ENCODE peak calls at places on chromosomes 13 and 19, in four cellular contexts. One of them, this sample, is unnamed.

GRCh38 chr13:21058361-21058760 is 3.0 kb downstream of the LATS2 start:
- DNase-seq in WTC11: no peak
- DNase-seq in K562: no peak
- DNase-seq in HepG2: no peak
- DNase-seq in this sample: no peak

GRCh38 chr13:97142452-97142851 is 79.7 kb upstream of the MBNL2 start:
- DNase-seq in HepG2: peak; percentile 30
- DNase-seq in WTC11: peak; percentile 30
- DNase-seq in K562: peak; percentile 12
- DNase-seq in this sample: no peak

GRCh38 chr13:53110614-53111013 is 82.0 kb downstream of the OLFM4 start:
- DNase-seq in WTC11: no peak
- DNase-seq in HepG2: no peak
- DNase-seq in K562: no peak
- DNase-seq in this sample: no peak

GRCh38 chr19:56866563-56866962 is 26.0 kb upstream of the PEG3 start:
- DNase-seq in HepG2: no peak
- DNase-seq in K562: no peak
- DNase-seq in WTC11: no peak
- DNase-seq in this sample: no peak

GRCh38 chr13:31543190-31543589 is 196.1 kb upstream of the RXFP2 start:
- DNase-seq in K562: no peak
- DNase-seq in HepG2: no peak
- DNase-seq in WTC11: no peak
- DNase-seq in this sample: no peak

GRCh38 chr13:28035146-28035782 is 46.8 kb upstream of the URAD start:
- DNase-seq in HepG2: no peak
- DNase-seq in WTC11: no peak
- DNase-seq in K562: no peak
- DNase-seq in this sample: no peak

GRCh38 chr13:114002009-114002544 is 28.2 kb upstream of the C13orf46 start:
- DNase-seq in HepG2: no peak
- DNase-seq in WTC11: no peak
- DNase-seq in K562: no peak
- DNase-seq in this sample: no peak

GRCh38 chr19:51372649-51373504 is at the start of gene NKG7:
- DNase-seq in HepG2: no peak
- DNase-seq in WTC11: no peak
- DNase-seq in K562: peak; percentile 31
- DNase-seq in this sample: no peak

GRCh38 chr19:9878511-9879196 is 43.5 kb downstream of the PIN1 start:
- DNase-seq in K562: no peak
- DNase-seq in HepG2: no peak
- DNase-seq in WTC11: no peak
- DNase-seq in this sample: no peak

GRCh38 chr19:32041681-32042292 is 303.6 kb upstream of the ZNF507 start:
- DNase-seq in WTC11: peak; percentile 55
- DNase-seq in K562: peak; percentile 47
- DNase-seq in HepG2: peak; percentile 16
- DNase-seq in this sample: peak; percentile 64

GRCh38 chr13:33259296-33259695 is 26.3 kb downstream of the STARD13 start:
- DNase-seq in K562: no peak
- DNase-seq in WTC11: no peak
- DNase-seq in HepG2: peak; percentile 20
- DNase-seq in this sample: no peak

DNA sequence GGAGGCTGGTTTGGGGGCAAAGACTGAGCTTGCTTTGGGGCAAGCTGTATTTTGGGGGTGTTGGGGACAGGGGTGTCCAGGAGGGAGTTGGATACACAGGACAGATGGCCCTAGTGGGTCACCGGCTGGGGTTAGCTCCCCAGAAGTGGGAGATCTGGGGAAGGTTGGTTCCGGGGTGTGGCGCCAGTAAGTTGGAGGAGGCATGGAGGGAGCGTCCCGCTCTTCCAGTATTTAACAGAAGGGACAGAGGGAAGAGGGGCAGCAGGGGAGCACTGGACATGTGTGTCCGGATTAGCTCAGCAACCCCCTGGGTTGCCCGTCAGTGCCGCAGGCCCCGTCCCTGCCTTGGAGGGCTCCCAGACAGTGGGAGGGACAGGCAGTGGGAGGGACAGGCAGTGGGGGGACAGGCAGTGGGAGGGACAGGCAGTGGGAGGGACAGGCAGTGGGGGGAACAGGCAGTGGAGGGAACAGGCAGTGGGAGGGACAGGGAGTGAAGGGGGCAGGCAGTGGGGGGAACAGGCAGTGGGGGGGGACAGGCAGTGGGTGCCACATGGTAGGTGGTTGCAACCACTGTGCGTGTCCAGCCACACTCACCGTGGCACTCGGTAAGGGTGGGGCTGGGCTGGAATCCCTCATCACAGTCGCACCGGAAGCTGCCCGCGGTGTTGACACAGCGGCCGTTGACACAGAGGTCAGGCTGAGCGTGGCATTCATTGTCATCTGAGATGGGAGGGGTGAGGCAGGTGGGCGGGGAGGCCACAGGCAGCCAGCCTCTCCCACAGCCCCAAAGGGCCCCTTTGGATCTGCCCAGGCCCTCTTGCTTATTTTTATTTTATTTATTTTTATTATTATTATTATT is 33.3 kb downstream of the CCL25 start:
- DNase-seq in K562: peak; percentile 92
- DNase-seq in HepG2: peak; percentile 84
- DNase-seq in WTC11: no peak
- DNase-seq in this sample: no peak
- TF ChIP-seq ELF4 in K562: no peak
- TF ChIP-seq ELF4 in HepG2: no peak
- TF ChIP-seq ELF4 in WTC11: no peak
- TF ChIP-seq ELF4 in this sample: no peak

DNA sequence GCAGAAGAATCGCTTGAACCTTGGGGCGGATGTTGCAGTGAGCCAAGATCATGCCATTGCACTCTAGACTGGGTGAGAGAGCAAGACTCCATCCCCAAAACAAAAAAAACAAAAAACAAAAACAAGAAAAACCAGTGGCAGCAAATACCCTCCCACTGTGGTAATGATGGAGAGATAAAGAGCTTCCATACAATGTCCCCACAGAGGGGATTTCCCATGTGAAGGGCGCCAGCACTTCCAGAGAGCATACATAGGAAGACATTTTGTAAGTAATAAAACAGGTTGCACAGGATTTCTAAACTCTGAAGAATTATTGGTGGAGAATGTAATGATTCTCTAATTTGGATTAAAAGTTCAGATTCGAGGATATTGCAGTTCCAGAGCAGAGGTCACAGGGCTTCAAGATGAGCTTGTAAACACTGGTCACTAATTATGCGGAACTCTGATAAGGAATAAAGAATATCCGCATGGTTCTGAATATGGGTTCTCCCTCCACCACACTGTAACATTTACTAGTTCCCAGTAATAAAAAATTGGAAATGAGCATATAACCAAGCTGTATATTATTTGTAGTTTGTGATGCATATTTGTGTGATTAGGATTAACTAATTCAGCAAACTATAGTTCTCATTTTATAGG is 290.1 kb upstream of the SLC10A2 start:
- DNase-seq in WTC11: no peak
- DNase-seq in K562: no peak
- DNase-seq in HepG2: no peak
- DNase-seq in this sample: no peak
- TF ChIP-seq ELF4 in WTC11: no peak
- TF ChIP-seq ELF4 in K562: no peak
- TF ChIP-seq ELF4 in HepG2: no peak
- TF ChIP-seq ELF4 in this sample: no peak

DNA sequence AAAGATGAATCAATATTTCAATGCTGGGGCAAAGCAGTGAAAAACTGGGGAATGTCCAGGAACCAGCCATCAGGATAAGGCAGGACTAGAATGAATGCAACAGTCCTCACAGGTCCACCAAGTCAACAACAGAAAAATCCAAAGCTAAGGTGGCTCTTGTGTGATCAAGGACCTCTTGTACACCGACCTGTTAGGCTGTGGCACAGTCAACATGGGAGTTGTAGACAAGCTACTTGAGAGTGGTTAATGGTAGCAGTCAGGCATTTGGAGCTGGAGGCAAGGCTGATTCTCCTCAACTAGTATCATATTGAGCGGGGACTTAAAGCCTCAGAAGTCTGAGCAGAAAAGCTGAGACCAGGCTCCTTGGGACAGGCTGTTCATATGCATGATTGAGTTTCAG is 805 bp upstream of the TNFSF13B start:
- DNase-seq in K562: no peak
- DNase-seq in HepG2: no peak
- DNase-seq in WTC11: no peak
- DNase-seq in this sample: no peak
- TF ChIP-seq ELF4 in K562: no peak
- TF ChIP-seq ELF4 in HepG2: no peak
- TF ChIP-seq ELF4 in WTC11: no peak
- TF ChIP-seq ELF4 in this sample: no peak

DNA sequence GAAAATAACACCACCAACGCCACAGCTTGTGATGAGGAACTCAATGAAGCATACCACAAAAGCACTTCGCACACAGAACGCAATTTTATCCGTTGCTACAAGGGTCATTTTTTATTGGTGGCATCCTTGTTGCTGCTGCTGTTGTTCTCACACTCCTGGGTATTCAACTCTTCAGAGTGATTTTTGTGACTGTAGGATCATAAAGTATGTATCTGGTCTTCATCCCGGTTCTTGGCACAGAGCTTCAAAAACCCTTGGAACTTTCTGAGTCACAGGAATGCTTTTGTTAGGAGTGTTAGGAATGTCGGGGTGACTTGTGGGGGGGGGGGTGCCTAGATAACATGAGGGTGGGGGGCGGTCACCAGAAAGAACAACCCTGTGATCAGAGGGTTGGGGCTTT is 108.4 kb downstream of the ZNF557 start:
- DNase-seq in K562: no peak
- DNase-seq in WTC11: no peak
- DNase-seq in HepG2: no peak
- DNase-seq in this sample: no peak
- TF ChIP-seq ELF4 in K562: no peak
- TF ChIP-seq ELF4 in WTC11: no peak
- TF ChIP-seq ELF4 in HepG2: no peak
- TF ChIP-seq ELF4 in this sample: no peak

DNA sequence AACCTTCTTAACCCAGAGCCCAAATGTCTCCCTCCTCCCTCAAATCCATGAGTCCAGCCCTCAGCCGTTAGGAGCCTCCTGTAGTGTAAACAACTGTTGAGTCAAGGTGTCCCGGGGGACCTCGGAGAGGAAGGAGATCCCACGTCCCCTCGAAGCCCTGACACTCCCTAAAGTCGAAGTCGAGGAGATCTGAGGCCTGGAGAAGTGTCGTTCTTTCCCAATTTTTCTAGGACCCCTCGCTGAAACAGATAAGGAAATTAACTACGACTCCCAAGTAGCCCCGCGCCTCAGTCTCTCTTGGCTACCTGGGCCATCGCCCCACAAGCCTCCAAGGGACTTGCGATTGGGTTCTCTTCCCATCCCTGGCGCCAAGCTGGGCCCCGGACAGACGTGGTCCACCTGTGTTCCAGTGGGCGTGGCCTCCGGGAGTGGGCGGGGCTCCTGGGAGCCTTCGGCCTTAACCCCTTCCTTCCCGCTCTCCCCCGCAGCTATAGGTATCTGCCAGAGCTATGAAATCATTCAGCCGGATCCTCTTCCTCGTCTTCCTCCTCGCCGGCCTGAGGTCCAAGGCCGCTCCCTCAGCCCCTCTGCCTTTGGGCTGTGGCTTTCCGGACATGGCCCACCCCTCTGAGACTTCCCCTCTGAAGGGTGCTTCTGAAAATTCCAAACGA is 869 bp downstream of the GFY start:
- DNase-seq in K562: peak; percentile 80
- DNase-seq in WTC11: peak; percentile 99
- DNase-seq in HepG2: no peak
- DNase-seq in this sample: peak; percentile 66
- TF ChIP-seq ELF4 in K562: no peak
- TF ChIP-seq ELF4 in WTC11: no peak
- TF ChIP-seq ELF4 in HepG2: no peak
- TF ChIP-seq ELF4 in this sample: no peak

GRCh38 chr13:48446454-48446853 is 33.5 kb upstream of the LPAR6 start:
- DNase-seq in WTC11: no peak
- DNase-seq in K562: no peak
- DNase-seq in HepG2: no peak
- DNase-seq in this sample: no peak

GRCh38 chr13:48449656-48450055 is 36.7 kb upstream of the LPAR6 start:
- DNase-seq in HepG2: no peak
- DNase-seq in WTC11: no peak
- DNase-seq in K562: no peak
- DNase-seq in this sample: no peak

GRCh38 chr13:48448285-48448962 is 35.5 kb upstream of the LPAR6 start:
- DNase-seq in HepG2: no peak
- DNase-seq in K562: no peak
- DNase-seq in WTC11: no peak
- DNase-seq in this sample: no peak

GRCh38 chr13:48443442-48444208 is 30.7 kb upstream of the LPAR6 start:
- DNase-seq in WTC11: no peak
- DNase-seq in HepG2: no peak
- DNase-seq in K562: no peak
- DNase-seq in this sample: no peak

GRCh38 chr13:48448963-48449614 is 36.2 kb upstream of the LPAR6 start:
- DNase-seq in WTC11: no peak
- DNase-seq in K562: no peak
- DNase-seq in HepG2: no peak
- DNase-seq in this sample: no peak
- TF ChIP-seq ELF4 in WTC11: no peak
- TF ChIP-seq ELF4 in K562: no peak
- TF ChIP-seq ELF4 in HepG2: no peak
- TF ChIP-seq ELF4 in this sample: no peak

GRCh38 chr19:28711401-28711800 is 501.6 kb downstream of the UQCRFS1 start:
- DNase-seq in HepG2: no peak
- DNase-seq in WTC11: no peak
- DNase-seq in K562: no peak
- DNase-seq in this sample: no peak

GRCh38 chr19:28706693-28707092 is 506.3 kb downstream of the UQCRFS1 start:
- DNase-seq in WTC11: no peak
- DNase-seq in HepG2: no peak
- DNase-seq in K562: no peak
- DNase-seq in this sample: no peak

GRCh38 chr19:28705008-28705407 is 507.9 kb downstream of the UQCRFS1 start:
- DNase-seq in HepG2: peak; percentile 21
- DNase-seq in K562: peak; percentile 18
- DNase-seq in WTC11: no peak
- DNase-seq in this sample: no peak

GRCh38 chr19:28715157-28715556 is 497.8 kb downstream of the UQCRFS1 start:
- DNase-seq in HepG2: no peak
- DNase-seq in K562: no peak
- DNase-seq in WTC11: no peak
- DNase-seq in this sample: no peak

GRCh38 chr19:28710278-28710677 is 502.7 kb downstream of the UQCRFS1 start:
- DNase-seq in HepG2: peak; percentile 43
- DNase-seq in K562: peak; percentile 45
- DNase-seq in WTC11: no peak
- DNase-seq in this sample: peak; percentile 7
- TF ChIP-seq ELF4 in HepG2: no peak
- TF ChIP-seq ELF4 in K562: no peak
- TF ChIP-seq ELF4 in WTC11: no peak
- TF ChIP-seq ELF4 in this sample: no peak

This sample was measured in HEK293T.